ENCODE peak calls at places on chromosomes 7 and 10, in nine cellular contexts. One of them, this sample, is unnamed.

GRCh38 chr10:72790216-72790990 is 98.5 kb downstream of the MCU start:
- DNase-seq in amniotic stem cell: no peak
- DNase-seq in NCI-H1105: no peak
- DNase-seq in stimulated activated CD8-positive, alpha-beta memory T cell treated with anti-CD3 and anti-CD28 coated beads, Interleukin-15, amount 100 ng/mL, for 24 hours: no peak
- DNase-seq in mammary epithelial cell: no peak
- DNase-seq in T follicular helper cell: no peak
- DNase-seq in heart right ventricle: no peak
- DNase-seq in A549: no peak
- DNase-seq in A673: no peak
- DNase-seq in this sample: no peak

GRCh38 chr7:22863156-22863899 is 40.7 kb upstream of the TOMM7 start:
- DNase-seq in NCI-H1105: no peak
- DNase-seq in heart right ventricle: no peak
- DNase-seq in mammary epithelial cell: peak; percentile 64
- DNase-seq in A673: no peak
- DNase-seq in stimulated activated CD8-positive, alpha-beta memory T cell treated with anti-CD3 and anti-CD28 coated beads, Interleukin-15, amount 100 ng/mL, for 24 hours: no peak
- DNase-seq in A549: no peak
- DNase-seq in T follicular helper cell: no peak
- DNase-seq in amniotic stem cell: no peak
- DNase-seq in this sample: no peak

GRCh38 chr10:37992083-37992482 is 15.6 kb upstream of the ZNF25 start:
- DNase-seq in mammary epithelial cell: no peak
- DNase-seq in stimulated activated CD8-positive, alpha-beta memory T cell treated with anti-CD3 and anti-CD28 coated beads, Interleukin-15, amount 100 ng/mL, for 24 hours: no peak
- DNase-seq in A549: no peak
- DNase-seq in T follicular helper cell: no peak
- DNase-seq in amniotic stem cell: no peak
- DNase-seq in A673: no peak
- DNase-seq in NCI-H1105: no peak
- DNase-seq in heart right ventricle: no peak
- DNase-seq in this sample: no peak

GRCh38 chr7:42945821-42946615 is 13.8 kb downstream of the MRPL32 start:
- DNase-seq in heart right ventricle: no peak
- DNase-seq in stimulated activated CD8-positive, alpha-beta memory T cell treated with anti-CD3 and anti-CD28 coated beads, Interleukin-15, amount 100 ng/mL, for 24 hours: no peak
- DNase-seq in A673: no peak
- DNase-seq in amniotic stem cell: no peak
- DNase-seq in A549: no peak
- DNase-seq in mammary epithelial cell: no peak
- DNase-seq in NCI-H1105: no peak
- DNase-seq in T follicular helper cell: no peak
- DNase-seq in this sample: no peak

GRCh38 chr10:3719024-3719843 is 65.8 kb downstream of the KLF6 start:
- DNase-seq in stimulated activated CD8-positive, alpha-beta memory T cell treated with anti-CD3 and anti-CD28 coated beads, Interleukin-15, amount 100 ng/mL, for 24 hours: no peak
- DNase-seq in T follicular helper cell: no peak
- DNase-seq in A673: no peak
- DNase-seq in amniotic stem cell: no peak
- DNase-seq in A549: no peak
- DNase-seq in heart right ventricle: no peak
- DNase-seq in NCI-H1105: no peak
- DNase-seq in mammary epithelial cell: no peak
- DNase-seq in this sample: no peak

GRCh38 chr7:26859720-26860119 is 4.7 kb downstream of the SKAP2 start:
- DNase-seq in A549: no peak
- DNase-seq in amniotic stem cell: no peak
- DNase-seq in heart right ventricle: no peak
- DNase-seq in T follicular helper cell: no peak
- DNase-seq in mammary epithelial cell: no peak
- DNase-seq in A673: no peak
- DNase-seq in NCI-H1105: no peak
- DNase-seq in stimulated activated CD8-positive, alpha-beta memory T cell treated with anti-CD3 and anti-CD28 coated beads, Interleukin-15, amount 100 ng/mL, for 24 hours: no peak
- DNase-seq in this sample: no peak

GRCh38 chr7:152025077-152025936 is at the start of gene GALNT11:
- DNase-seq in A549: peak; percentile 77
- DNase-seq in NCI-H1105: peak; percentile 69
- DNase-seq in mammary epithelial cell: peak; percentile 79
- DNase-seq in stimulated activated CD8-positive, alpha-beta memory T cell treated with anti-CD3 and anti-CD28 coated beads, Interleukin-15, amount 100 ng/mL, for 24 hours: peak; percentile 86
- DNase-seq in A673: peak; percentile 92
- DNase-seq in amniotic stem cell: peak; percentile 85
- DNase-seq in T follicular helper cell: peak; percentile 79
- DNase-seq in heart right ventricle: peak; percentile 89
- DNase-seq in this sample: peak; percentile 41

GRCh38 chr7:121558288-121558687 is 162.2 kb upstream of the FAM3C start:
- DNase-seq in mammary epithelial cell: no peak
- DNase-seq in NCI-H1105: no peak
- DNase-seq in T follicular helper cell: no peak
- DNase-seq in A549: no peak
- DNase-seq in heart right ventricle: no peak
- DNase-seq in stimulated activated CD8-positive, alpha-beta memory T cell treated with anti-CD3 and anti-CD28 coated beads, Interleukin-15, amount 100 ng/mL, for 24 hours: no peak
- DNase-seq in A673: peak; percentile 77
- DNase-seq in amniotic stem cell: no peak
- DNase-seq in this sample: no peak

GRCh38 chr7:33108931-33109757 is at the start of gene RP9:
- DNase-seq in heart right ventricle: peak; percentile 76
- DNase-seq in A549: peak; percentile 61
- DNase-seq in stimulated activated CD8-positive, alpha-beta memory T cell treated with anti-CD3 and anti-CD28 coated beads, Interleukin-15, amount 100 ng/mL, for 24 hours: peak; percentile 55
- DNase-seq in A673: peak; percentile 89
- DNase-seq in T follicular helper cell: peak; percentile 60
- DNase-seq in mammary epithelial cell: peak; percentile 60
- DNase-seq in amniotic stem cell: peak; percentile 23
- DNase-seq in NCI-H1105: peak; percentile 89
- DNase-seq in this sample: no peak

GRCh38 chr7:5284304-5285281 is 1.9 kb downstream of the SLC29A4 start:
- DNase-seq in heart right ventricle: peak; percentile 50
- DNase-seq in amniotic stem cell: no peak
- DNase-seq in mammary epithelial cell: no peak
- DNase-seq in A549: peak; percentile 83
- DNase-seq in A673: peak; percentile 35
- DNase-seq in NCI-H1105: peak; percentile 83
- DNase-seq in T follicular helper cell: no peak
- DNase-seq in stimulated activated CD8-positive, alpha-beta memory T cell treated with anti-CD3 and anti-CD28 coated beads, Interleukin-15, amount 100 ng/mL, for 24 hours: no peak
- DNase-seq in this sample: no peak

GRCh38 chr10:24481241-24481640 is 242.4 kb downstream of the ARHGAP21 start:
- DNase-seq in NCI-H1105: no peak
- DNase-seq in heart right ventricle: no peak
- DNase-seq in T follicular helper cell: no peak
- DNase-seq in A673: no peak
- DNase-seq in stimulated activated CD8-positive, alpha-beta memory T cell treated with anti-CD3 and anti-CD28 coated beads, Interleukin-15, amount 100 ng/mL, for 24 hours: no peak
- DNase-seq in mammary epithelial cell: no peak
- DNase-seq in amniotic stem cell: no peak
- DNase-seq in A549: no peak
- DNase-seq in this sample: no peak

GRCh38 chr7:150489812-150490211 is 24.9 kb upstream of the GIMAP7 start:
- DNase-seq in stimulated activated CD8-positive, alpha-beta memory T cell treated with anti-CD3 and anti-CD28 coated beads, Interleukin-15, amount 100 ng/mL, for 24 hours: no peak
- DNase-seq in mammary epithelial cell: no peak
- DNase-seq in A673: no peak
- DNase-seq in A549: no peak
- DNase-seq in NCI-H1105: no peak
- DNase-seq in amniotic stem cell: no peak
- DNase-seq in T follicular helper cell: no peak
- DNase-seq in heart right ventricle: no peak
- DNase-seq in this sample: no peak

GRCh38 chr7:75711634-75712494 is 26.9 kb downstream of the HIP1 start:
- DNase-seq in T follicular helper cell: no peak
- DNase-seq in A549: no peak
- DNase-seq in mammary epithelial cell: no peak
- DNase-seq in A673: no peak
- DNase-seq in heart right ventricle: no peak
- DNase-seq in stimulated activated CD8-positive, alpha-beta memory T cell treated with anti-CD3 and anti-CD28 coated beads, Interleukin-15, amount 100 ng/mL, for 24 hours: no peak
- DNase-seq in amniotic stem cell: no peak
- DNase-seq in NCI-H1105: no peak
- DNase-seq in this sample: no peak

GRCh38 chr10:22259280-22259679 is 41.5 kb upstream of the EBLN1 start:
- DNase-seq in NCI-H1105: no peak
- DNase-seq in A549: no peak
- DNase-seq in A673: no peak
- DNase-seq in T follicular helper cell: no peak
- DNase-seq in mammary epithelial cell: no peak
- DNase-seq in heart right ventricle: no peak
- DNase-seq in amniotic stem cell: no peak
- DNase-seq in stimulated activated CD8-positive, alpha-beta memory T cell treated with anti-CD3 and anti-CD28 coated beads, Interleukin-15, amount 100 ng/mL, for 24 hours: no peak
- DNase-seq in this sample: no peak

GRCh38 chr10:25616903-25617592 is 317.0 kb upstream of the MYO3A start:
- DNase-seq in heart right ventricle: no peak
- DNase-seq in T follicular helper cell: no peak
- DNase-seq in A549: no peak
- DNase-seq in mammary epithelial cell: no peak
- DNase-seq in stimulated activated CD8-positive, alpha-beta memory T cell treated with anti-CD3 and anti-CD28 coated beads, Interleukin-15, amount 100 ng/mL, for 24 hours: no peak
- DNase-seq in NCI-H1105: no peak
- DNase-seq in amniotic stem cell: no peak
- DNase-seq in A673: no peak
- DNase-seq in this sample: no peak

GRCh38 chr7:78433421-78433820 is 634.8 kb downstream of the PHTF2 start:
- DNase-seq in T follicular helper cell: no peak
- DNase-seq in NCI-H1105: no peak
- DNase-seq in heart right ventricle: no peak
- DNase-seq in A549: no peak
- DNase-seq in mammary epithelial cell: no peak
- DNase-seq in A673: no peak
- DNase-seq in stimulated activated CD8-positive, alpha-beta memory T cell treated with anti-CD3 and anti-CD28 coated beads, Interleukin-15, amount 100 ng/mL, for 24 hours: no peak
- DNase-seq in amniotic stem cell: no peak
- DNase-seq in this sample: no peak

GRCh38 chr10:118047363-118047719 is 600 bp upstream of the RAB11FIP2 start:
- DNase-seq in heart right ventricle: peak; percentile 11
- DNase-seq in NCI-H1105: no peak
- DNase-seq in A673: peak; percentile 3
- DNase-seq in A549: peak; percentile 11
- DNase-seq in T follicular helper cell: no peak
- DNase-seq in mammary epithelial cell: no peak
- DNase-seq in amniotic stem cell: no peak
- DNase-seq in stimulated activated CD8-positive, alpha-beta memory T cell treated with anti-CD3 and anti-CD28 coated beads, Interleukin-15, amount 100 ng/mL, for 24 hours: no peak
- DNase-seq in this sample: no peak

GRCh38 chr10:75099952-75100763 is 11.3 kb upstream of the SAMD8 start:
- DNase-seq in amniotic stem cell: peak; percentile 31
- DNase-seq in A549: peak; percentile 85
- DNase-seq in A673: peak; percentile 80
- DNase-seq in stimulated activated CD8-positive, alpha-beta memory T cell treated with anti-CD3 and anti-CD28 coated beads, Interleukin-15, amount 100 ng/mL, for 24 hours: peak; percentile 73
- DNase-seq in NCI-H1105: no peak
- DNase-seq in T follicular helper cell: peak; percentile 72
- DNase-seq in heart right ventricle: peak; percentile 87
- DNase-seq in mammary epithelial cell: peak; percentile 34
- DNase-seq in this sample: no peak

GRCh38 chr7:158206341-158206740 is 381.3 kb downstream of the PTPRN2 start:
- DNase-seq in heart right ventricle: no peak
- DNase-seq in A673: no peak
- DNase-seq in T follicular helper cell: no peak
- DNase-seq in A549: no peak
- DNase-seq in NCI-H1105: no peak
- DNase-seq in stimulated activated CD8-positive, alpha-beta memory T cell treated with anti-CD3 and anti-CD28 coated beads, Interleukin-15, amount 100 ng/mL, for 24 hours: no peak
- DNase-seq in mammary epithelial cell: no peak
- DNase-seq in amniotic stem cell: no peak
- DNase-seq in this sample: no peak

GRCh38 chr10:123889821-123890220 is 1.8 kb downstream of the CPXM2 start:
- DNase-seq in A549: no peak
- DNase-seq in A673: no peak
- DNase-seq in T follicular helper cell: no peak
- DNase-seq in stimulated activated CD8-positive, alpha-beta memory T cell treated with anti-CD3 and anti-CD28 coated beads, Interleukin-15, amount 100 ng/mL, for 24 hours: no peak
- DNase-seq in NCI-H1105: no peak
- DNase-seq in heart right ventricle: no peak
- DNase-seq in amniotic stem cell: no peak
- DNase-seq in mammary epithelial cell: no peak
- DNase-seq in this sample: no peak

GRCh38 chr10:131147301-131147975 is 164.1 kb downstream of the TCERG1L start:
- DNase-seq in mammary epithelial cell: no peak
- DNase-seq in stimulated activated CD8-positive, alpha-beta memory T cell treated with anti-CD3 and anti-CD28 coated beads, Interleukin-15, amount 100 ng/mL, for 24 hours: no peak
- DNase-seq in A673: no peak
- DNase-seq in A549: no peak
- DNase-seq in NCI-H1105: no peak
- DNase-seq in T follicular helper cell: no peak
- DNase-seq in amniotic stem cell: no peak
- DNase-seq in heart right ventricle: no peak
- DNase-seq in this sample: no peak

GRCh38 chr10:5400843-5401242 is 3.8 kb downstream of the TUBAL3 start:
- DNase-seq in A673: no peak
- DNase-seq in amniotic stem cell: no peak
- DNase-seq in NCI-H1105: no peak
- DNase-seq in stimulated activated CD8-positive, alpha-beta memory T cell treated with anti-CD3 and anti-CD28 coated beads, Interleukin-15, amount 100 ng/mL, for 24 hours: no peak
- DNase-seq in heart right ventricle: no peak
- DNase-seq in A549: no peak
- DNase-seq in T follicular helper cell: no peak
- DNase-seq in mammary epithelial cell: no peak
- DNase-seq in this sample: no peak

GRCh38 chr10:103114876-103115275 is 78.2 kb downstream of the NT5C2 start:
- DNase-seq in NCI-H1105: no peak
- DNase-seq in T follicular helper cell: no peak
- DNase-seq in heart right ventricle: no peak
- DNase-seq in mammary epithelial cell: peak; percentile 68
- DNase-seq in A673: no peak
- DNase-seq in A549: no peak
- DNase-seq in amniotic stem cell: no peak
- DNase-seq in stimulated activated CD8-positive, alpha-beta memory T cell treated with anti-CD3 and anti-CD28 coated beads, Interleukin-15, amount 100 ng/mL, for 24 hours: no peak
- DNase-seq in this sample: no peak

This sample was measured in cortex of kidney.